ENCODE peak calls at places on chromosomes 11 and 22, in five cellular contexts. N is GM10248, W is foreskin fibroblast, R is upper lobe of right lung, P is kidney glomerular epithelial cell. X is an unnamed sample.

GRCh38 chr11:120394119-120394518 is 57.9 kb downstream of the ARHGEF12 start:
- DNase-seq in N (no peak), W (no peak), R (no peak), P (no peak), X (no peak)

GRCh38 chr22:49310354-49310753 is 517.3 kb downstream of the BRD1 start:
- DNase-seq in N (no peak), W (no peak), R (no peak), P (no peak), X (no peak)

GRCh38 chr11:30549565-30549964 is 36.6 kb downstream of the MPPED2 start:
- DNase-seq in N (no peak), W (no peak), R (no peak), P (no peak), X (no peak)

GRCh38 chr11:47351159-47352126 is 1.1 kb downstream of the MYBPC3 start:
- DNase-seq in N (no peak), W (no peak), R (no peak), P (no peak), X (no peak)

GRCh38 chr22:43252319-43252718 is 65.4 kb upstream of the TTLL12 start:
- DNase-seq in N (no peak), W (no peak), R (no peak), P (no peak), X (no peak)

GRCh38 chr11:71129624-71130023 is 122.8 kb downstream of the SHANK2 start:
- DNase-seq in N (no peak), W (peak; percentile 42), R (no peak), P (no peak), X (peak; percentile 46)

GRCh38 chr22:49233507-49234100 is 594.1 kb downstream of the BRD1 start:
- DNase-seq in N (no peak), W (no peak), R (no peak), P (no peak), X (no peak)

GRCh38 chr11:8779732-8780131 is 97.1 kb downstream of the RPL27A start:
- DNase-seq in N (no peak), W (no peak), R (no peak), P (no peak), X (no peak)

GRCh38 chr11:32034149-32034548 is 56.7 kb upstream of the RCN1 start:
- DNase-seq in N (no peak), W (peak; percentile 78), R (no peak), P (peak; percentile 1), X (peak; percentile 78)

GRCh38 chr11:57161351-57161750 is 20.4 kb upstream of the LRRC55 start:
- DNase-seq in N (no peak), W (no peak), R (no peak), P (no peak), X (no peak)

GRCh38 chr22:25496396-25497064 is 67.9 kb upstream of the GRK3 start:
- DNase-seq in N (no peak), W (no peak), R (no peak), P (no peak), X (no peak)

GRCh38 chr11:12802418-12803085 is 128.3 kb downstream of the TEAD1 start:
- DNase-seq in N (no peak), W (peak; percentile 54), R (peak; percentile 90), P (peak; percentile 100), X (peak; percentile 100)

GRCh38 chr22:19597399-19597735 is 73.2 kb upstream of the CLDN5 start:
- DNase-seq in N (no peak), W (no peak), R (no peak), P (no peak), X (no peak)

GRCh38 chr11:113182288-113182687 is 132.1 kb upstream of the TTC12 start:
- DNase-seq in N (no peak), W (no peak), R (no peak), P (no peak), X (no peak)

GRCh38 chr11:109048098-109048497 is 373.9 kb upstream of the C11orf87 start:
- DNase-seq in N (no peak), W (no peak), R (no peak), P (no peak), X (no peak)

GRCh38 chr22:38652858-38653257 is 3.3 kb downstream of the FAM227A start:
- DNase-seq in N (no peak), W (no peak), R (no peak), P (no peak), X (peak; percentile 20)

GRCh38 chr22:50548046-50548912 is 2.6 kb downstream of the KLHDC7B start:
- DNase-seq in N (peak; percentile 76), W (no peak), R (peak; percentile 69), P (no peak), X (no peak)

GRCh38 chr11:116694815-116695590 is 77.8 kb downstream of the BUD13 start:
- DNase-seq in N (no peak), W (no peak), R (no peak), P (no peak), X (no peak)

GRCh38 chr11:2304156-2305139 is 2.6 kb downstream of the TSPAN32 start:
- DNase-seq in N (no peak), W (no peak), R (peak; percentile 61), P (no peak), X (no peak)

GRCh38 chr22:38955926-38956325 is 1.5 kb upstream of the APOBEC3A start:
- DNase-seq in N (no peak), W (no peak), R (no peak), P (no peak), X (no peak)

GRCh38 chr22:42805998-42806481 is 51.0 kb downstream of the ARFGAP3 start:
- DNase-seq in N (no peak), W (no peak), R (no peak), P (no peak), X (peak; percentile 36)

GRCh38 chr11:64614927-64615326 is 23.9 kb downstream of the SLC22A12 start:
- DNase-seq in N (no peak), W (no peak), R (no peak), P (no peak), X (no peak)

GRCh38 chr11:62889484-62890437 is 9.1 kb downstream of the SLC3A2 start:
- DNase-seq in N (no peak), W (peak; percentile 66), R (no peak), P (peak; percentile 19), X (peak; percentile 52)

GRCh38 chr11:65355013-65355775 is 643 bp downstream of the TIGD3 start:
- DNase-seq in N (peak; percentile 66), W (no peak), R (peak; percentile 76), P (no peak), X (no peak)

GRCh38 chr11:57567210-57567511 is 311 bp downstream of the UBE2L6 start:
- DNase-seq in N (peak; percentile 32), W (peak; percentile 23), R (no peak), P (no peak), X (peak; percentile 14)

GRCh38 chr11:75510626-75511025 is 15.1 kb downstream of the GDPD5 start:
- DNase-seq in N (no peak), W (no peak), R (no peak), P (no peak), X (no peak)